ENCODE peak calls at places on chromosome 12, in six cellular contexts. N is pulmonary artery endothelial cell; L is fibroblast of lung; Q is H4; X is substantia nigra; S is stimulated activated CD4-positive, alpha-beta T cell treated with anti-CD3 and anti-CD28 coated beads, Interleukin-2, amount 100 ng/mL, for 4 hours. Y is an unnamed sample.

GRCh38 chr12:63103489-63104131 is 47.4 kb downstream of the AVPR1A start:
- DNase-seq in N (no peak), L (peak), Q (no peak), X (no peak), S (no peak), Y (peak)

GRCh38 chr12:12985817-12986408 is 14.2 kb downstream of the HEBP1 start:
- DNase-seq in N (no peak), L (peak), Q (peak), X (no peak), S (no peak), Y (no peak)

GRCh38 chr12:123384318-123384993 is 524 bp downstream of the KMT5A start:
- DNase-seq in N (no peak), L (no peak), Q (no peak), X (no peak), S (no peak), Y (no peak)

GRCh38 chr12:105481906-105482305 is 151.4 kb downstream of the C12orf75 start:
- DNase-seq in N (no peak), L (peak), Q (no peak), X (no peak), S (no peak), Y (no peak)

GRCh38 chr12:93790472-93791152 is 113.4 kb downstream of the CRADD start:
- DNase-seq in N (peak), L (peak), Q (peak), X (no peak), S (peak), Y (peak)

GRCh38 chr12:112439769-112440168 is 21.0 kb downstream of the PTPN11 start:
- DNase-seq in N (no peak), L (no peak), Q (no peak), X (no peak), S (no peak), Y (no peak)

GRCh38 chr12:65675141-65675621 is 149.1 kb upstream of the HMGA2 start:
- DNase-seq in N (no peak), L (peak), Q (peak), X (no peak), S (no peak), Y (no peak)

GRCh38 chr12:69880566-69880965 is 55.5 kb downstream of the MYRFL start:
- DNase-seq in N (no peak), L (peak), Q (peak), X (no peak), S (no peak), Y (no peak)

GRCh38 chr12:128813392-128813791 is 10.4 kb downstream of the SLC15A4 start:
- DNase-seq in N (no peak), L (peak), Q (no peak), X (no peak), S (no peak), Y (no peak)

GRCh38 chr12:27179399-27180214 is 64.5 kb upstream of the STK38L start:
- DNase-seq in N (peak), L (peak), Q (peak), X (no peak), S (peak), Y (no peak)

GRCh38 chr12:19525236-19525635 is 85.9 kb downstream of the AEBP2 start:
- DNase-seq in N (no peak), L (no peak), Q (no peak), X (no peak), S (no peak), Y (no peak)

GRCh38 chr12:113096675-113097461 is 38.7 kb downstream of the RASAL1 start:
- DNase-seq in N (no peak), L (no peak), Q (no peak), X (no peak), S (no peak), Y (no peak)

GRCh38 chr12:123233505-123234299 is 466 bp downstream of the MTRFR start:
- DNase-seq in N (no peak), L (no peak), Q (no peak), X (no peak), S (no peak), Y (no peak)

GRCh38 chr12:78928200-78929074 is 63.9 kb downstream of the SYT1 start:
- DNase-seq in N (no peak), L (peak), Q (peak), X (no peak), S (no peak), Y (peak)

GRCh38 chr12:54933381-54933780 is 51.2 kb downstream of the TESPA1 start:
- DNase-seq in N (no peak), L (peak), Q (peak), X (no peak), S (peak), Y (no peak)

GRCh38 chr12:68175566-68176033 is 16.1 kb upstream of the IFNG start:
- DNase-seq in N (no peak), L (no peak), Q (no peak), X (no peak), S (peak), Y (no peak)

GRCh38 chr12:4148418-4149056 is 125.0 kb upstream of the CCND2 start:
- DNase-seq in N (no peak), L (no peak), Q (no peak), X (no peak), S (peak), Y (no peak)

GRCh38 chr12:54750-55535 is 11.6 kb upstream of the IQSEC3 start:
- DNase-seq in N (no peak), L (no peak), Q (no peak), X (no peak), S (no peak), Y (no peak)

GRCh38 chr12:130827432-130827831 is 11.6 kb downstream of the STX2 start:
- DNase-seq in N (no peak), L (no peak), Q (no peak), X (no peak), S (no peak), Y (no peak)

GRCh38 chr12:64390275-64390851 is at the start of gene C12orf56:
- DNase-seq in N (no peak), L (peak), Q (no peak), X (no peak), S (no peak), Y (no peak)

GRCh38 chr12:9750276-9751203 is 10.2 kb downstream of the CD69 start:
- DNase-seq in N (no peak), L (peak), Q (peak), X (no peak), S (peak), Y (peak)

GRCh38 chr12:1926274-1926673 is 7.8 kb upstream of the CACNA2D4 start:
- DNase-seq in N (no peak), L (no peak), Q (no peak), X (no peak), S (no peak), Y (no peak)

GRCh38 chr12:53974084-53975018 is at the start of gene HOTAIR:
- DNase-seq in N (no peak), L (no peak), Q (peak), X (no peak), S (no peak), Y (peak)

GRCh38 chr12:65779091-65779642 is 45.1 kb upstream of the HMGA2 start:
- DNase-seq in N (peak), L (peak), Q (peak), X (no peak), S (no peak), Y (no peak)

GRCh38 chr12:50200507-50201273 is 33.5 kb upstream of the CERS5 start:
- DNase-seq in N (no peak), L (peak), Q (no peak), X (no peak), S (no peak), Y (no peak)

GRCh38 chr12:51926718-51927117 is 19.4 kb downstream of the ACVRL1 start:
- DNase-seq in N (peak), L (no peak), Q (no peak), X (no peak), S (peak), Y (no peak)

GRCh38 chr12:104998423-104999346 is 12.6 kb downstream of the NOPCHAP1 start:
- DNase-seq in N (no peak), L (no peak), Q (no peak), X (no peak), S (no peak), Y (no peak)

GRCh38 chr12:71584356-71584755 is 79.3 kb downstream of the ZFC3H1 start:
- DNase-seq in N (no peak), L (no peak), Q (no peak), X (no peak), S (no peak), Y (no peak)

GRCh38 chr12:46103691-46104090 is 113.3 kb upstream of the SCAF11 start:
- DNase-seq in N (no peak), L (no peak), Q (no peak), X (no peak), S (no peak), Y (no peak)

GRCh38 chr12:85996280-85996679 is 122.2 kb downstream of the NTS start:
- DNase-seq in N (peak), L (peak), Q (no peak), X (no peak), S (no peak), Y (peak)

GRCh38 chr12:55842681-55843429 is at the start of gene MMP19:
- DNase-seq in N (no peak), L (peak), Q (peak), X (no peak), S (no peak), Y (peak)

Y was measured in HTR-8/SVneo.